ENCODE peak calls at places on chromosomes 11 and 22, in ten cellular contexts. D is spleen, L is lung, F is cardiac muscle cell, X is psoas muscle, B is thyroid gland, S is heart right ventricle, G is gastrocnemius medialis, Z is body of pancreas, M is transverse colon. Q is an unnamed sample. For H3K9me3, the result is how much of the 10 kb centered on the place peaks cover.

GRCh38 chr22:31614781-31615480 is 47.1 kb downstream of the PISD start:
- DNase-seq in Z (no peak), F (no peak), S (no peak), B (no peak), X (no peak), G (no peak), D (no peak), M (no peak), L (no peak), Q (no peak)

GRCh38 chr22:24905909-24906308 is 40.6 kb downstream of the LHFPL7 start:
- DNase-seq in G (no peak), F (no peak), Z (no peak), M (no peak), X (no peak), S (no peak), L (no peak), B (no peak), D (no peak), Q (no peak)

GRCh38 chr11:16881074-16881709 is 133.0 kb downstream of the PLEKHA7 start:
- DNase-seq in M (no peak), Z (peak), X (peak), L (peak), G (peak), D (no peak), F (peak), B (peak), S (peak), Q (peak)

GRCh38 chr11:119338318-119338890 is 2.3 kb downstream of the C1QTNF5 start:
- DNase-seq in B (peak), D (peak), X (peak), F (peak), Z (peak), G (no peak), S (no peak), L (peak), M (peak), Q (no peak)

GRCh38 chr11:35907648-35908431 is 36.0 kb upstream of the LDLRAD3 start:
- DNase-seq in Z (peak), B (no peak), M (no peak), F (no peak), L (no peak), S (no peak), X (peak), G (peak), D (no peak), Q (no peak)

GRCh38 chr11:116792144-116792868 is 627 bp upstream of the APOA5 start:
- DNase-seq in X (no peak), Z (no peak), F (no peak), G (no peak), S (no peak), B (no peak), L (no peak), M (no peak), D (no peak), Q (no peak)

GRCh38 chr11:117273550-117274289 is 17.4 kb upstream of the BACE1-AS start:
- DNase-seq in G (no peak), Z (no peak), D (no peak), B (no peak), M (no peak), S (no peak), F (no peak), X (no peak), L (no peak), Q (no peak)

GRCh38 chr11:84260862-84261261 is 974.7 kb upstream of the CCDC90B start:
- DNase-seq in D (no peak), B (no peak), X (no peak), G (no peak), Z (no peak), M (no peak), S (no peak), F (no peak), L (no peak), Q (no peak)

GRCh38 chr11:104390696-104391095 is 226.7 kb upstream of the PDGFD start:
- DNase-seq in G (no peak), L (no peak), F (no peak), D (no peak), B (no peak), S (no peak), M (no peak), Z (no peak), X (no peak), Q (no peak)

GRCh38 chr11:66768818-66769217 is 39.8 kb upstream of the SPTBN2 start:
- DNase-seq in F (no peak), G (no peak), X (no peak), S (no peak), Z (no peak), M (no peak), D (no peak), B (no peak), L (no peak), Q (no peak)

GRCh38 chr11:117361432-117361831 is 33.8 kb downstream of the CEP164 start:
- DNase-seq in F (no peak), L (no peak), D (no peak), X (no peak), B (no peak), S (no peak), M (no peak), G (no peak), Z (no peak), Q (no peak)

GRCh38 chr11:122253541-122254317 is 137.7 kb upstream of the BLID start:
- DNase-seq in D (no peak), B (no peak), S (no peak), Z (peak), X (no peak), L (no peak), G (no peak), F (no peak), M (no peak), Q (no peak)

GRCh38 chr11:116930177-116930576 is 92.8 kb upstream of the APOA1 start:
- DNase-seq in X (no peak), L (no peak), S (no peak), G (no peak), M (peak), Z (peak), B (peak), F (peak), D (peak), Q (no peak)

GRCh38 chr11:8382436-8383053 is 118.9 kb upstream of the LMO1 start:
- DNase-seq in S (no peak), B (no peak), X (no peak), G (no peak), Z (no peak), M (no peak), D (no peak), L (no peak), F (no peak), Q (no peak)

GRCh38 chr11:4607111-4607510 is 920 bp downstream of the TRIM68 start:
- DNase-seq in S (no peak), F (no peak), G (no peak), D (no peak), X (no peak), Z (no peak), B (no peak), M (no peak), L (no peak), Q (no peak)

GRCh38 chr11:32043737-32044515 is 46.9 kb upstream of the RCN1 start:
- DNase-seq in B (no peak), D (no peak), F (no peak), X (no peak), Z (no peak), L (no peak), S (no peak), G (no peak), M (no peak), Q (no peak)

GRCh38 chr11:65183201-65183891 is 1.6 kb downstream of the CAPN1 start:
- DNase-seq in D (no peak), Z (peak), B (peak), S (no peak), M (peak), F (no peak), G (no peak), X (no peak), L (peak), Q (no peak)

GRCh38 chr11:88117281-88117858 is 57.9 kb downstream of the RAB38 start:
- DNase-seq in M (no peak), L (no peak), B (no peak), F (no peak), Z (no peak), S (no peak), X (no peak), D (no peak), G (no peak), Q (no peak)

GRCh38 chr11:118168751-118169150 is 7.7 kb downstream of the SCN2B start:
- DNase-seq in L (no peak), F (no peak), X (no peak), D (no peak), M (no peak), Z (no peak), B (no peak), S (no peak), G (no peak), Q (no peak)

GRCh38 chr22:46149493-46149997 is 781 bp upstream of the PPARA start:
- DNase-seq in X (peak), Z (peak), G (peak), L (peak), M (peak), D (peak), S (peak), B (peak), F (peak), Q (no peak)

GRCh38 chr22:41668971-41669911 is 19.4 kb downstream of the SNU13 start:
- DNase-seq in X (no peak), B (no peak), S (no peak), Z (no peak), G (no peak), D (no peak), F (no peak), M (no peak), L (no peak), Q (no peak)

GRCh38 chr11:33515347-33515746 is 185.3 kb downstream of the C11orf91 start:
- DNase-seq in S (no peak), D (no peak), M (no peak), B (no peak), F (no peak), X (peak), L (no peak), G (peak), Z (peak), Q (no peak)

GRCh38 chr11:121067912-121068652 is 33.0 kb upstream of the TECTA start:
- DNase-seq in S (no peak), B (no peak), Z (no peak), G (no peak), D (no peak), X (no peak), L (no peak), F (no peak), M (peak), Q (no peak)

GRCh38 chr11:26777276-26777939 is 55.5 kb upstream of the SLC5A12 start:
- DNase-seq in X (no peak), G (no peak), L (no peak), D (no peak), B (peak), S (no peak), F (no peak), M (no peak), Z (no peak), Q (no peak)

GRCh38 chr11:120839846-120840402 is 184.0 kb upstream of the TBCEL start:
- DNase-seq in M (no peak), S (no peak), Z (no peak), B (no peak), F (no peak), L (no peak), G (no peak), D (no peak), X (no peak), Q (no peak)

GRCh38 chr11:108933630-108934029 is 268.8 kb downstream of the DDX10 start:
- DNase-seq in X (no peak), Z (no peak), L (no peak), G (no peak), B (no peak), F (no peak), D (no peak), S (no peak), M (no peak), Q (no peak)

GRCh38 chr11:77883775-77884174 is 62.8 kb downstream of the AAMDC start:
- DNase-seq in G (no peak), F (no peak), X (no peak), L (no peak), B (no peak), M (no peak), Z (no peak), S (no peak), D (no peak), Q (no peak)

GRCh38 chr22:20440637-20441591 is 3.3 kb upstream of the SCARF2 start:
- DNase-seq in M (no peak), S (no peak), X (no peak), D (peak), Z (peak), F (no peak), G (no peak), L (no peak), B (peak), Q (no peak)

GRCh38 chr22:30305519-30305905 is 16.2 kb upstream of the CASTOR1 start:
- DNase-seq in L (no peak), F (no peak), Z (peak), G (peak), X (peak), M (peak), B (peak), S (peak), D (peak), Q (peak)

GRCh38 chr22:22721681-22722309 is 77.4 kb downstream of the GGTLC2 start:
- DNase-seq in Z (no peak), D (no peak), X (no peak), M (no peak), F (no peak), L (no peak), B (no peak), G (no peak), S (no peak), Q (no peak)

GRCh38 chr11:126561327-126561893 is 205.9 kb downstream of the ST3GAL4 start:
- DNase-seq in X (no peak), B (peak), D (no peak), L (no peak), F (peak), Z (peak), G (no peak), S (no peak), M (no peak), Q (no peak)

DNA sequence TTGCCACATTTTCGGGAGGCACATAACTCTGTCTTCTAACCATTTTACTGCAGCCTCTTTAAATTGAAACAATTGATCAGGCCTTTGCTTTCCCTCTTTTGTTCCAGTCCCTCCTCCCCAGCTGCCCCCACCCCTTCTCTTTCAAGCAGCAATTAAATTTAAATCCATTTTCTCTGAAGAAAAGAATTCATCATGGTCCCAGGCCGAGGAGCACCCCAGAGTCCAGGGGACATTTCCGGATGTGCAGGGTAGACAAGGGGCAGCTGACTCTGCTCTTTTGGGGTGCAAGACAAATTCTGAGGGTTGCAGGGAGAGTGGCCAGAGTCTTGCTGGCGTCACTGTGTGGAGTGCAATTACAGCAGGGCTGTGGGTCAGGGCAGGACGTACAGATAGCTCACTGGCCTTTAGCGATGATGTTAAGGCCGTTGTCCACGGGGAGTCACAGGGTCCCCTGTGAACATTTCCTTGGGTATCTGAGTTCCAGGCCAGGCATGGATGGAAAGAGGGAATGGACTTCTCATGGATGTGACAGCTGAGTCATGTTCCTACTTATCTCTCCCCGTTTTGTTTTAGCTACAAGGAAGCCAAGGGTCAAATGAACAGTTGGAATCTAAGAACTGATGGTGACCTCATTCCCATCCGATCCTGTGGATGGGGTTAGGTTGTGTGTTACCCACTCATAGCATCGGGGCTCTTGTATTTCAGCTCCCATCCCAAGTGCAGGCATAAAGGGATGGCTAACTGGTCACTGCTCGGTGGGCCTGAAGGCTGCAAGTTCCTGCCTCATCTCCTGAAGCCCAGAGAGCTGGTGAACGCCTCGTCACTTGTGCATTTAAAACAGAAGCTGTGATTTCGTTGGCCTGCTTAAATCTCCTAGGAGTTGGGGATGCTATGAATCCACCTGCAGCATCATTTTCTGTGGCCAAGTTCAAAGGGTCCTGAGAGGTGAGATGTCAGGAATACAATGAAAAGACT is 476.7 kb downstream of the TBC1D22A start:
- DNase-seq in S (no peak), Z (no peak), F (no peak), B (no peak), L (peak), M (no peak), G (no peak), D (no peak), X (no peak), Q (peak)
- H3K9me3 ChIP-seq in S (under half), Z (under half), F (under half), B (under half), L (under half), M (under half), G (under half), D (under half), X (under half), Q (under half)

DNA sequence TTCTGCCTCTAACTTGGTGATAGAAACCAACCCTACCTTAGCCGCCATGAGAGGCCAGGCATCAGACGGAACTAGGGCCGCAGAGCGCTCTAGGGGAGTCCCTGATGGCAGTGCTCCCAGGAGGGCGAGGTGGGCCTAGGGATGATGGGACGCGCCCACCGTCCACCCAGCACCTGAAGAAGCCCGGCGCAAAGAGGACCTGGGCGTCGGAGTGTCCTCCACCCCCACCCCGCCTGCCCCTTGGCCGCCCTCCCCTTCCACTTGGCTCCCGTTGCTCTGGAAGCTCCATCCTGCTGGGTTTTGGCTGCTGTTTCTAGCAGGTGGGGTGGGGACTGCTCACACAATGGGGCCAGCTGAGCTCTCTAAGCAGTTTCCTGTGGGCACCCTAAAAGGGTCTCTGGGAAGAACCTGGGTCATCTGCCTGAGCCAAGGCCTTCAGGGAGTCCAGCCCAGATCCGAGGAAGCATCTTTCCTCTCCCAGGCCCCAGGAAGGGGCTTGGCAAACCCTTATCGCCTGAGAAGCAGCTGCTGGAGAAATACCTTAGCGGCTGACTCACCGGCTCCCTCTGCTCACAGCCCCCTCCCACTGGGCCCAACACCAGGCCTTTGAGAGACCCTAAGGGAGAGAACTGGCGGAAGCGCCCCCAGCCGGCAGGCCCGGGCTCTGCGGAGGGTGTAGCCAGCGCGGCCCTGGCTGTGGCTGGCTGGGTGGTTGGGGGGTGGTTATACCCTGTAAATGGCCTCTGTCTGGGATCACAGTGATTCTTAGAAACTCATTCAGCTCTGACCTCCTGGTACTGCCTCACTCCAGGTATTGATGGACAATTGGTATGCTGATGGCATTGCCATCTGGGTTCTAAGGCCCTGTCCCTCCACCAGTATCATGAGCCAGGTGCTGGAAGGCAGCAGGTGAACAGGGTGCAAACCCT is 19.3 kb downstream of the CREB3L1 start:
- DNase-seq in D (no peak), B (no peak), L (no peak), X (peak), S (peak), M (no peak), Z (peak), F (peak), G (no peak), Q (no peak)
- TF ChIP-seq CTCF in D (no peak), B (peak), L (no peak), X (peak), S (peak), M (peak), Z (peak), F (peak), G (peak), Q (peak)

DNA sequence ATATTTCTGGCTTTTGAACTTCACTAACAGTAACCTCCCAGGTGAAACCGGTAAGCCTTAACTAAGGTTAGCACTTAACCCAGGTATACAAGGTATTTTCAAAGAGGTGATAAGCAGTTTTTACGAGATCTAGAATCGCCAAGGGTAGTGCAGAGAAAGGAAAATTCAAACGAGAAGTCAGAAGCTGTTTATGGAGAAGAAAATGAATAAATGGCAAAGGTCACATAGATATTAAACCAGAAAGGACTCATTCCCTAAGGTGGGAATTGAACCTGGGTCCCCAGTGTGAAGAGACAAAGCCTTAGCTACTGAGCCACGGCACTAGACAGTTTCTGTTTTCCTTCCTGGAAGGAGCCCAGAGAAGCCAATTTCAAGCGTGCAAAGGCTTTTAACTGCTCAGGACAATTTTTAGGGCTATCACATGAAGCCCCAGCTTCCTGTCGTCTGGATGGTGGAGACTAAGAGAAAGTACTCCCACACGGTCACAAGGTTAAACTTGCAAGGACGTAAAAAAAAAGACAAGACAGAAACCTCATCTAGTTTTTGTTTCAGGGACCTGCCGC is 5.7 kb upstream of the C1QTNF6 start:
- DNase-seq in D (no peak), S (no peak), Z (no peak), M (peak), X (no peak), L (no peak), G (no peak), B (no peak), F (no peak), Q (no peak)
- H3K27ac ChIP-seq in D (peak), S (no peak), Z (no peak), M (peak), X (peak), L (no peak), G (peak), B (no peak), F (no peak), Q (peak)

GRCh38 chr22:47561115-47561675 is 798.7 kb downstream of the TBC1D22A start:
- DNase-seq in B (no peak), M (no peak), S (no peak), G (no peak), D (no peak), X (no peak), F (no peak), L (no peak), Z (no peak), Q (no peak)
- H3K9me3 ChIP-seq in B (under half), M (under half), S (under half), G (under half), D (under half), X (under half), F (under half), L (under half), Z (under half), Q (under half)

DNA sequence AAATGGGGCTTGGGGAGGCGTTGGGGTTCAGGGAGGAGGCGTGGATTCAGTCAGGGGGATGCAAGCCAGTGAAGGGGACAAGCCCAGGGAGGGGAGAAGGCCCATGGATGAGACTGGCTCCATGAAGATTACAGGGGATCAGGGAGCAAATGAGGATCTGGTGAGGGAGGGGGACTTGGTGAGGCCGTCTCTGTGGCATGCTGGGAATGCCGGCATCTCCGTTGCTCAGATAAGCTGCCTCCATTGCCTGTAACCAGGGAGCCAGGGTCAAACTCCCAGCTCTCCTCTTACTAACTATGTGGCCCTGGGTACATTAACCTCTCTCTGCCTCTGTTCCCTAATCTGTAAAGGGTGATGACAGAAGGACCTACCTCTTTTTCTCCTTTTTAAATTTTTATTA is 38.7 kb downstream of the TPBGL start:
- DNase-seq in L (no peak), G (no peak), S (no peak), M (no peak), F (peak), D (peak), Z (no peak), X (no peak), B (no peak), Q (no peak)
- TF ChIP-seq CTCF in L (no peak), G (no peak), S (no peak), M (no peak), F (no peak), D (no peak), Z (no peak), X (no peak), B (no peak), Q (no peak)